ENCODE peak calls at places on chromosomes 7 and 10, in nine cellular contexts. F, Y, Z, A, I, W, K, V and T are unnamed samples.

GRCh38 chr10:6144609-6145413 is 56.0 kb downstream of the RBM17 start:
- DNase-seq in K (peak), Z (peak), F (peak), A (peak), I (peak), V (peak), W (peak), Y (peak), T (peak)

GRCh38 chr10:50219646-50220045 is 31.7 kb downstream of the ASAH2 start:
- DNase-seq in V (no peak), Z (no peak), W (no peak), A (no peak), Y (no peak), I (no peak), F (no peak), K (no peak), T (no peak)

GRCh38 chr7:43232376-43232775 is 119.9 kb downstream of the HECW1 start:
- DNase-seq in W (no peak), Z (no peak), Y (no peak), I (no peak), F (no peak), A (no peak), V (no peak), K (no peak), T (no peak)

GRCh38 chr7:151133266-151133985 is 34.1 kb downstream of the GBX1 start:
- DNase-seq in Z (peak), I (no peak), Y (no peak), K (no peak), A (no peak), F (no peak), W (no peak), V (peak), T (no peak)

GRCh38 chr7:17677408-17677807 is 262.9 kb downstream of the SNX13 start:
- DNase-seq in A (no peak), I (no peak), F (no peak), K (no peak), V (no peak), Y (no peak), W (no peak), Z (no peak), T (no peak)

GRCh38 chr7:98234429-98235147 is 17.4 kb downstream of the TECPR1 start:
- DNase-seq in Y (no peak), V (no peak), I (no peak), K (no peak), W (no peak), A (no peak), Z (no peak), F (no peak), T (no peak)

GRCh38 chr10:119643306-119644214 is 7.6 kb upstream of the BAG3 start:
- DNase-seq in A (no peak), W (peak), Y (no peak), K (no peak), I (no peak), F (no peak), V (no peak), Z (no peak), T (no peak)

GRCh38 chr7:88200793-88201192 is 19.0 kb downstream of the SRI start:
- DNase-seq in V (no peak), I (no peak), K (no peak), W (no peak), F (no peak), Z (no peak), A (no peak), Y (no peak), T (no peak)

GRCh38 chr10:47330804-47331203 is 8.6 kb downstream of the GDF2 start:
- DNase-seq in K (peak), A (no peak), I (peak), W (no peak), V (no peak), Z (no peak), F (no peak), Y (no peak), T (no peak)

GRCh38 chr10:12782537-12782936 is 219.0 kb downstream of the CCDC3 start:
- DNase-seq in F (no peak), Y (peak), I (peak), V (peak), A (peak), K (no peak), Z (no peak), W (no peak), T (no peak)

GRCh38 chr7:5428470-5429252 is 5.0 kb upstream of the TNRC18 start:
- DNase-seq in K (peak), V (peak), F (peak), Y (no peak), I (peak), A (no peak), W (peak), Z (peak), T (no peak)

GRCh38 chr10:102024799-102025198 is 31.2 kb downstream of the ARMH3 start:
- DNase-seq in Z (no peak), F (no peak), Y (no peak), V (no peak), A (no peak), I (no peak), W (no peak), K (no peak), T (no peak)

GRCh38 chr7:94971051-94971867 is 63.9 kb downstream of the PPP1R9A start:
- DNase-seq in Z (no peak), A (no peak), Y (no peak), F (no peak), I (no peak), K (no peak), W (no peak), V (no peak), T (no peak)

GRCh38 chr10:116664631-116665030 is 43.9 kb downstream of the PNLIPRP2 start:
- DNase-seq in Y (no peak), A (no peak), W (no peak), V (no peak), F (no peak), K (no peak), Z (peak), I (no peak), T (no peak)
- TF ChIP-seq CTCF in Y (no peak), A (no peak), W (no peak), V (no peak), F (no peak), K (no peak), Z (no peak), I (no peak), T (no peak)

GRCh38 chr7:28180364-28181147 is at the start of gene JAZF1:
- DNase-seq in Y (peak), I (peak), W (peak), F (peak), V (peak), A (peak), Z (peak), K (peak), T (peak)

GRCh38 chr7:28178537-28178936 is 2.1 kb downstream of the JAZF1 start:
- DNase-seq in V (no peak), Y (peak), K (no peak), F (no peak), A (no peak), W (no peak), I (no peak), Z (no peak), T (no peak)

GRCh38 chr7:28177836-28178235 is 2.8 kb downstream of the JAZF1 start:
- DNase-seq in W (no peak), F (no peak), Z (no peak), A (no peak), V (no peak), K (no peak), Y (no peak), I (no peak), T (no peak)

GRCh38 chr7:28180031-28180363 is 598 bp downstream of the JAZF1 start:
- DNase-seq in W (no peak), I (no peak), Z (no peak), Y (no peak), K (no peak), A (no peak), V (no peak), F (no peak), T (no peak)

GRCh38 chr7:28179081-28180030 is 1.2 kb downstream of the JAZF1 start:
- DNase-seq in K (peak), W (peak), V (peak), A (peak), Y (peak), F (peak), Z (peak), I (peak), T (peak)
- TF ChIP-seq CTCF in K (no peak), W (no peak), V (no peak), A (no peak), Y (no peak), F (no peak), Z (no peak), I (no peak), T (no peak)

DNA sequence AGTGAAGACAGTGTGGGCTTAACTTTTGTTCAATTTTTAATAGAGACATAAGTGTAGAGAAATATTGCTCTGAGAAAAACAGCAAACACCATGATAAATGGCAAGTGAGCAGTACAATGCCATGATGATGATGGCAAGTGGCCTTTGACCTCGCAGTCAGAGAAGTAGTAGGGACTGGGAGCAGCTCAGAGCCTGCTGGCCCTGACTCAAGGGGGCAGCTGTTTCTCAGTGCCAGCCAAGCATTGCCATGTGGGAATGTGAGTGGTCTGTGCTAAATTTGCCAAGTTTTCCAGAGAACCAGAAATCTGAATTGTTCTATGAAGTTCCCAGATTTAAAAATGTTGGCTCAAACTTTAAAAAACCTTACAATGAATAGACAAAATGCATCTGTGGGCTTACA is 187.9 kb downstream of the BICC1 start:
- DNase-seq in V (no peak), K (no peak), W (no peak), Y (no peak), F (no peak), A (no peak), I (no peak), Z (no peak), T (no peak)
- TF ChIP-seq CTCF in V (no peak), K (no peak), W (no peak), Y (no peak), F (no peak), A (no peak), I (no peak), Z (no peak), T (no peak)

DNA sequence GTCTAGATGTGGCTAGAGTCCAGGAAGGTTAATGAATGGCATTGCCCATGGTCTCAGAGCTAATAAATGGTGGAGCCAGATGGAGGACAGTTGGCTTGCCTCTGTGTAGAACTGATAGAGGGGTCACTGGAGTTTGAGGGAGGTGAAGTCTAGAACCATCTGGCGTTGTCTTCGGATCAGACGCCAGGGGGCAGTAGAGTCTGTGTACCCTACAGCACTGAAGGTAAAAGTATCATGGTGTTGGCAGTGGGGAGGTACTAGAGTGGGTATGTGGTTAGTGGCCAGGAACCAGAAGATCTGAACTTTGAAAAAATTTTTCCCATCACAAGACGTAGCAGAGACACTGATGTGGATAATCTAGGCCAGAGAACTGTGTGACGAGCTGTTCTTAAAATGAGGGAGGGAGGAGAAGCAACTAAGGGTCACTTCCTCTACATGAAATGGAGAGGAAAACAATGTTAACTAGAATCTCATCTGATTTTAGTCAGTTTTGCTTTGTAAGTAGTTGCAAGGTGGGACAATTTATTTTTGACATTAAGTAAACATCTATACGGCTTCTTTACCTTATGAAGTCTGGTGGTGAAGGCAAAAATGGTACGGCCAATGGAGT is 227.9 kb upstream of the PRSS58 start:
- DNase-seq in V (no peak), Y (peak), F (no peak), Z (no peak), I (no peak), A (no peak), K (no peak), W (no peak), T (no peak)
- TF ChIP-seq CTCF in V (peak), Y (peak), F (no peak), Z (peak), I (peak), A (peak), K (no peak), W (no peak), T (no peak)

GRCh38 chr7:99493823-99494222 is 6.3 kb downstream of the ZNF394 start:
- DNase-seq in V (no peak), W (no peak), I (no peak), Y (no peak), F (no peak), A (no peak), Z (no peak), K (no peak), T (no peak)

GRCh38 chr7:99489235-99489634 is 10.8 kb downstream of the ZNF394 start:
- DNase-seq in K (no peak), I (no peak), Y (no peak), W (no peak), F (no peak), Z (peak), A (no peak), V (no peak), T (no peak)

GRCh38 chr7:99485094-99485493 is 12.4 kb downstream of the ZNF789 start:
- DNase-seq in F (no peak), K (no peak), I (no peak), W (no peak), Y (no peak), Z (no peak), A (no peak), V (no peak), T (no peak)

DNA sequence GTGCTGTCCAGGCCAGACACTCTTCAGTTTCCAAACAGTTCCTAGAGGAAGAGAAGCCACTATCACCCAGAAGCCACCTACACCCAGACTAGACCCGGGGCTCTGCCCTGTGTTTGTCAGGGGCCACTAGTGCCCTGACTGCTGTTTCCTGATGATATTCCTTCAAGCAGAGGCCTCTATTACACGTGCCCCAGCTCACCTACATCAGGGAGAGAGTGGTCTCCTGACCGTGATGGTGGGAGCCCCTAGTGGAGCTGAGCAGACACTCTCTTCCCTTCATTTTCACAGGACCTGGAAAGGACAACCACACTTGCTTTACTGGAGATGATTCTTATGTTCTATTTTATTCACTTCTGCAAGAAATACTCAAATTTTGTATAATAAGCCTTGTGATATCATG is 9.2 kb downstream of the ZNF394 start:
- DNase-seq in W (no peak), I (no peak), K (no peak), Z (no peak), Y (no peak), F (no peak), V (no peak), A (no peak), T (no peak)
- TF ChIP-seq CTCF in W (no peak), I (no peak), K (no peak), Z (no peak), Y (no peak), F (no peak), V (no peak), A (no peak), T (no peak)